ENCODE peak calls at places on chromosomes 7 and 10, in four cellular contexts. F, B, U and G are unnamed samples.

GRCh38 chr7:69624431-69624830 is 26.2 kb downstream of the AUTS2 start:
- DNase-seq in U (no peak), B (no peak), F (no peak), G (no peak)

GRCh38 chr10:11017575-11018425 is at the start of gene CELF2:
- DNase-seq in U (peak; percentile 16), B (no peak), F (peak; percentile 87), G (no peak)

GRCh38 chr7:157609516-157609915 is 272.7 kb downstream of the DNAJB6 start:
- DNase-seq in U (no peak), F (no peak), B (no peak), G (no peak)

GRCh38 chr10:99917963-99918825 is 91.6 kb downstream of the DNMBP start:
- DNase-seq in F (peak; percentile 75), B (no peak), U (no peak), G (no peak)

GRCh38 chr10:121865554-121865953 is 62.3 kb downstream of the ATE1 start:
- DNase-seq in B (no peak), F (no peak), U (no peak), G (no peak)

GRCh38 chr10:110181451-110181850 is 26.0 kb upstream of the MXI1 start:
- DNase-seq in F (peak; percentile 31), U (no peak), B (no peak), G (no peak)

GRCh38 chr10:63976538-63976937 is 455.3 kb downstream of the REEP3 start:
- DNase-seq in B (peak; percentile 29), F (peak; percentile 75), U (peak; percentile 53), G (peak; percentile 48)

GRCh38 chr10:133282846-133283390 is 6.2 kb upstream of the ADAM8 start:
- DNase-seq in B (no peak), U (no peak), F (no peak), G (no peak)

GRCh38 chr10:97179731-97180366 is 5.9 kb downstream of the SLIT1 start:
- DNase-seq in B (peak; percentile 19), F (peak; percentile 87), U (peak; percentile 17), G (no peak)

GRCh38 chr10:17836917-17837316 is 27.8 kb downstream of the MRC1 start:
- DNase-seq in B (peak; percentile 5), F (peak; percentile 49), U (no peak), G (no peak)

GRCh38 chr10:103192089-103192450 is 1.0 kb downstream of the NT5C2 start:
- DNase-seq in B (no peak), F (no peak), U (peak; percentile 24), G (no peak)

GRCh38 chr10:30902621-30903396 is 128.9 kb downstream of the ZNF438 start:
- DNase-seq in B (no peak), F (no peak), U (no peak), G (no peak)

GRCh38 chr10:104076743-104077160 is 8.9 kb downstream of the COL17A1 start:
- DNase-seq in F (no peak), B (no peak), U (no peak), G (no peak)

GRCh38 chr10:69759641-69760040 is 42.1 kb upstream of the COL13A1 start:
- DNase-seq in F (no peak), B (no peak), U (no peak), G (no peak)

GRCh38 chr10:50623299-50624153 is at the start of gene SGMS1:
- DNase-seq in U (peak; percentile 87), F (peak; percentile 84), B (peak; percentile 68), G (peak; percentile 50)

GRCh38 chr7:122212754-122213153 is 68.7 kb upstream of the AASS start:
- DNase-seq in B (no peak), F (no peak), U (no peak), G (no peak)

GRCh38 chr7:6558837-6559236 is 7.6 kb upstream of the GRID2IP start:
- DNase-seq in F (no peak), B (peak; percentile 73), U (peak; percentile 80), G (peak; percentile 56)

GRCh38 chr7:106817098-106817497 is 48.0 kb upstream of the PIK3CG start:
- DNase-seq in U (no peak), F (no peak), B (no peak), G (no peak)

GRCh38 chr7:139568346-139568675 is 44.8 kb downstream of the CLEC2L start:
- DNase-seq in F (no peak), U (no peak), B (no peak), G (no peak)

GRCh38 chr10:43892062-43892765 is 243.5 kb upstream of the ZNF32 start:
- DNase-seq in B (no peak), U (no peak), F (no peak), G (no peak)

GRCh38 chr10:13347235-13348156 is 597 bp downstream of the SEPHS1 start:
- DNase-seq in F (peak; percentile 65), U (peak; percentile 86), B (peak; percentile 46), G (peak; percentile 41)

GRCh38 chr10:71688256-71688655 is 31.3 kb downstream of the C10orf105 start:
- DNase-seq in U (no peak), B (no peak), F (no peak), G (no peak)

GRCh38 chr7:6385110-6385792 is 62.5 kb downstream of the DAGLB start:
- DNase-seq in U (no peak), F (no peak), B (peak; percentile 91), G (peak; percentile 58)

GRCh38 chr7:134018321-134018720 is 108.8 kb upstream of the LRGUK start:
- DNase-seq in B (no peak), F (no peak), U (no peak), G (no peak)

GRCh38 chr10:12455774-12456173 is 106.4 kb downstream of the CAMK1D start:
- DNase-seq in F (no peak), B (no peak), U (no peak), G (no peak)

GRCh38 chr10:78672898-78673297 is 395.9 kb upstream of the ZMIZ1 start:
- DNase-seq in B (no peak), U (no peak), F (no peak), G (no peak)

GRCh38 chr10:5285186-5285585 is 79.6 kb upstream of the UCN3 start:
- DNase-seq in U (no peak), F (no peak), B (no peak), G (no peak)

GRCh38 chr10:77416327-77417135 is 221.1 kb downstream of the KCNMA1 start:
- DNase-seq in B (no peak), U (no peak), F (no peak), G (no peak)

GRCh38 chr10:49619613-49620012 is 5.8 kb downstream of the CHAT start:
- DNase-seq in F (no peak), B (no peak), U (peak; percentile 27), G (no peak)

DNA sequence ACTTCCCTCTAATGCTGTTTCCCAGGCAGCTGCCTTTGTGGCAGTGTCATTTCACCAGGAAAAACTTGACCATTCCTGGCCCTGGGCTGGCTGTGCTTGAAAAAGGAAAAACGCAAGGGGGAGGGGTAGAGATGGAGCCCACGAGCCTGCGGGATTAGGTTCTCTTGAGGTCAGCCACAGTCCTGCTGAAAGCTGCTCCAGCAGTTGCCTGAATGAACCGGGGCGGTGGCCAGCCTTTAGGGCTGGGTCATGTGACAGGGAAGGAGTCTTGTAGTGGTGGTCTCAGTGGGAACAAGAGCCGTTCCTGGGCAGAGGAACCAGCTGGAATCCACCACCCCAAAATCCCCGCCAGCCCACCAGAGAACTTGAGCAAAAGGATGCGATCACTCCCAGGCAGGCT is 51.2 kb upstream of the LRRC4 start:
- DNase-seq in B (no peak), U (no peak), F (no peak), G (no peak)
- H3K36me3 ChIP-seq in B (peaks cover 94% of the 10 kb centered on the region), U (peaks cover 96% of the 10 kb centered on the region), F (peaks cover 22% of the 10 kb centered on the region), G (peaks cover 4% of the 10 kb centered on the region)

DNA sequence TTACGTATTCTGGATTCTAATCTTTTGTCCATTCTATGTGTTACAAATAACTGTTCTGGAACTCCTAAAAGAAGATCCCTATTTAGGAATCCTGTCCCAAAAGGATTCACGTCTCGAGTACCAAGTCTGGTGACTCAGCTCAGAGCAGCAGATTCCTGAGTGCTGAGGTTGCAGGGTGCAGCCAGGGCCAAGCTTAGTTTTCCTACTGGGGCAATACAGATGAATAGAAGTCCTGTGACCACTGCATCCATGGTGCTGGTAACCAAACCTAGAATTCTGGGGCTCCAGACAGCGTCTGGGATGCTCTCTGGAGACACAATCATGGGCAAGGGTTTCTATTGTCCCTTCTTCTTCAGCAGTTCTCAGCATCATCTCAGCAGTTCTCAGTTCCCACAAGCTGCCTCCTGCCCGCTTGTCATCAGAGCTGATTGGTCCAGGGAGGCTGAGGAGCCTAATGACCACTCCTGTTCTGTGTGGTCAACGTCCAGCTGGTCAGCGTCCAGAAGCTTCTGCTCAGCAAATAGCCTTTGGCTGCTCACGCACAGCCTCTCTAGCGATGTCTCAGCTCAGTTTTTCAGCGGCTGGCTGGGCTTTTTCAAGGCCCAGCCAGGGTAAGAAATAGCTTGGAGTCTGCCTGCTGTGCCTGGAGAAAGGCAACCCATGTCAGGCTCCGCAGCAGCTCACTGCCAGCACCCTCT is 50.4 kb upstream of the C7orf33 start:
- DNase-seq in U (no peak), F (no peak), B (no peak), G (peak; percentile 4)
- TF ChIP-seq FOSL1 in U (no peak), F (no peak), B (no peak), G (no peak)

GRCh38 chr10:80511984-80512634 is 25.6 kb upstream of the SH2D4B start:
- DNase-seq in F (no peak), U (no peak), B (no peak), G (no peak)

GRCh38 chr10:80515511-80515910 is 22.2 kb upstream of the SH2D4B start:
- DNase-seq in F (no peak), U (no peak), B (no peak), G (no peak)

GRCh38 chr10:80515941-80516340 is 21.8 kb upstream of the SH2D4B start:
- DNase-seq in B (no peak), F (no peak), U (no peak), G (no peak)

GRCh38 chr10:80516506-80517075 is 21.1 kb upstream of the SH2D4B start:
- DNase-seq in U (no peak), F (no peak), B (no peak), G (no peak)

DNA sequence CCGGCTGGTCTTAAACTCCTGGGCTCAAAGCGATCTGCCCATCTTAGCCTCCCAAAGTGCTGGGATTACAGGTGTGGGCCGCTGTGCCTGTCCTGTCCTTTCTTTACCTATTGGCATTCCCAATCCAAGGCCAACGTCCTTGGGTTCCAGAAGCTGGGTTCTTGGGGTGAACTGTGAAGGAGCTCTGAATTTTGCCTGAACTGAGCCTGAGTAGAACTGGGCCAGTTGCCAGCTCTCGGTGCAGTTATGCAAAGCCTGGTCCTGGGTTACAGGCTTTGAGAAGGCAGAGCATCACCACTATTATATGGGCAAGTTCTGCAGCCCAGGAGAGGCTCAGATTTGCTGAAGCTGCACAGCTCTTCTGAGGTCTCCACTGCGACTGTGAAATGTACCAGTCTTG is 24.6 kb upstream of the SH2D4B start:
- DNase-seq in B (no peak), F (no peak), U (no peak), G (no peak)
- H3K36me3 ChIP-seq in B (peaks cover 96% of the 10 kb centered on the region), F (peaks cover 44% of the 10 kb centered on the region), U (peaks cover 96% of the 10 kb centered on the region), G (peaks cover 41% of the 10 kb centered on the region)

DNA sequence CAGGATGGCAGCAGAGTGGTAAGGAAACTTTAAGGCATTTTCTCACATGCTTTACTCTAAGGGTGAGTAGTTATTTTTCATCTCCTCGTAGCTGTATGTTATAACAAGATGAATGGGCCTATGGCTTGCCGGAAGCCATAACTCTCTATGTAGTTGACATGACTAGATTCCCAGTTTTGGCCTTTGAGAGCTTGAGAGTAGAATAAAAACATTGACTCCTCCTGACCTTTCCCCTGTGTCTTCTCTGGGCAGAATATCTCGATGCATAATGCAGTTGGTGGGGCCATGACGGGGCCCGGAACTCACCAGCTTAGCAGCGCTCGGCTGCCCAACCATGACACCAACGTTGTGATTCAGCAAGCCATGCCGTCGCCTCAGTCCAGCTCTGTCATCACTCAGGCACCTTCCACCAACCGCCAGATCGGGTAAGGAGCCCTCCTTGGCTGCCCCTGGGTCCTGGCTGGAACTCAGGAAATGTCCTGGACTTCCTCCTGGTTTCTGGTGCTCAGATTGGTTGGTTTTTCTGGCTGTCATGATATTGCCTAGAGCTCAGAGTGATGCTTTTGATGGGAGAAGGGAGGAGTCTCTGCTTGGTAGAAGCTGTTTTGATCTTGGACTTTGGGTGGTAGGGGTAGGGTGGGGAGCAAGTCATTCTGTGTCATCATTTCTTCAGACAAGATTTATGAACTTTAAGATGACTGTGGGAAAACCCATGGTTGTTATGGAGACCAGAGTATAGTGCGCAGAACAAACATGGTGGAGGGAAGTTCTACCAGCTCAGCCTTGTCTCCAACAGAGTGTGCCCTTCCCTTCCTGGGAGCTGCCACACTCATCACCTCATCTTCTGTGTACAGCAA is 158.0 kb downstream of the CREB5 start:
- DNase-seq in U (no peak), B (no peak), F (no peak), G (no peak)
- TF ChIP-seq FOSL1 in U (no peak), B (no peak), F (no peak), G (no peak)